ENCODE peak calls at places on chromosomes 1 and 21, in eight cellular contexts. Q is AG04450; W is MM.1S; E is HepG2; P is CD4-positive, alpha-beta T cell; F is sigmoid colon; A is dorsolateral prefrontal cortex; C is right lobe of liver. K is an unnamed sample.

GRCh38 chr1:39898146-39898545 is 3.6 kb downstream of the MYCL start:
- DNase-seq in Q (no peak), W (no peak), E (no peak), P (no peak), F (no peak), A (no peak), C (no peak), K (no peak)

GRCh38 chr21:26806734-26807372 is 38.4 kb downstream of the ADAMTS1 start:
- DNase-seq in Q (no peak), W (no peak), E (no peak), P (no peak), F (no peak), A (no peak), C (no peak), K (peak; percentile 24)

GRCh38 chr1:76640723-76641122 is 226.6 kb upstream of the ST6GALNAC5 start:
- DNase-seq in Q (no peak), W (no peak), E (no peak), P (no peak), F (no peak), A (no peak), C (no peak), K (no peak)

GRCh38 chr1:186792870-186793581 is 35.7 kb upstream of the PLA2G4A start:
- DNase-seq in Q (no peak), W (no peak), E (no peak), P (no peak), F (no peak), A (no peak), C (no peak), K (peak; percentile 51)

GRCh38 chr1:224640587-224640986 is 24.5 kb downstream of the CNIH3 start:
- DNase-seq in Q (no peak), W (no peak), E (no peak), P (no peak), F (no peak), A (no peak), C (no peak), K (no peak)

GRCh38 chr21:44395260-44395659 is 41.8 kb downstream of the TRPM2 start:
- DNase-seq in Q (no peak), W (no peak), E (no peak), P (no peak), F (no peak), A (no peak), C (no peak), K (no peak)

GRCh38 chr1:35220976-35221375 is 28.0 kb upstream of the SFPQ start:
- DNase-seq in Q (no peak), W (peak; percentile 21), E (peak; percentile 23), P (no peak), F (no peak), A (no peak), C (no peak), K (peak; percentile 36)

GRCh38 chr1:162069334-162070093 is at the start of gene NOS1AP:
- DNase-seq in Q (no peak), W (peak; percentile 93), E (peak; percentile 59), P (peak; percentile 67), F (peak; percentile 82), A (peak; percentile 88), C (peak; percentile 92), K (peak; percentile 76)

GRCh38 chr21:44499631-44500030 is 40.4 kb downstream of the KRTAP10-1 start:
- DNase-seq in Q (no peak), W (no peak), E (no peak), P (no peak), F (no peak), A (no peak), C (peak; percentile 21), K (no peak)

GRCh38 chr1:210448293-210448892 is 119.7 kb downstream of the HHAT start:
- DNase-seq in Q (peak; percentile 30), W (peak; percentile 50), E (peak; percentile 14), P (no peak), F (no peak), A (no peak), C (no peak), K (peak; percentile 47)

GRCh38 chr1:74399249-74399648 is 113.2 kb downstream of the LRRC53 start:
- DNase-seq in Q (no peak), W (no peak), E (no peak), P (no peak), F (no peak), A (no peak), C (no peak), K (no peak)

GRCh38 chr1:157482174-157482573 is 70.1 kb downstream of the FCRL5 start:
- DNase-seq in Q (no peak), W (no peak), E (no peak), P (no peak), F (no peak), A (no peak), C (no peak), K (no peak)

GRCh38 chr1:182599339-182599738 is 4.8 kb downstream of the RGS16 start:
- DNase-seq in Q (no peak), W (no peak), E (no peak), P (no peak), F (no peak), A (no peak), C (no peak), K (no peak)

GRCh38 chr1:228772516-228773212 is 37.4 kb downstream of the RHOU start:
- DNase-seq in Q (no peak), W (no peak), E (no peak), P (no peak), F (no peak), A (no peak), C (no peak), K (no peak)

GRCh38 chr1:87888456-87888855 is 559.8 kb downstream of the LMO4 start:
- DNase-seq in Q (no peak), W (no peak), E (no peak), P (no peak), F (no peak), A (no peak), C (no peak), K (no peak)

GRCh38 chr1:55279627-55280026 is 64.5 kb upstream of the USP24 start:
- DNase-seq in Q (no peak), W (no peak), E (no peak), P (no peak), F (no peak), A (no peak), C (no peak), K (no peak)

DNA sequence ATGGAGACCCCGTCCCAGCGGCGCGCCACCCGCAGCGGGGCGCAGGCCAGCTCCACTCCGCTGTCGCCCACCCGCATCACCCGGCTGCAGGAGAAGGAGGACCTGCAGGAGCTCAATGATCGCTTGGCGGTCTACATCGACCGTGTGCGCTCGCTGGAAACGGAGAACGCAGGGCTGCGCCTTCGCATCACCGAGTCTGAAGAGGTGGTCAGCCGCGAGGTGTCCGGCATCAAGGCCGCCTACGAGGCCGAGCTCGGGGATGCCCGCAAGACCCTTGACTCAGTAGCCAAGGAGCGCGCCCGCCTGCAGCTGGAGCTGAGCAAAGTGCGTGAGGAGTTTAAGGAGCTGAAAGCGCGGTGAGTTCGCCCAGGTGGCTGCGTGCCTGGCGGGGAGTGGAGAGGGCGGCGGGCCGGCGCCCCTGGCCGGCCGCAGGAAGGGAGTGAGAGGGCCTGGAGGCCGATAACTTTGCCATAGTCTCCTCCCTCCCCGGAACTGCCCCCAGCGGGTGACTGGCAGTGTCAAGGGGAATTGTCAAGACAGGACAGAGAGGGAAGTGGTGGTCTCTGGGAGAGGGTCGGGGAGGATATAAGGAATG is 505 bp downstream of the LMNA start:
- DNase-seq in Q (no peak), W (peak; percentile 35), E (no peak), P (no peak), F (no peak), A (no peak), C (no peak), K (no peak)
- TF ChIP-seq CTCF in Q (no peak), W (no peak), E (no peak), P (no peak), F (no peak), A (no peak), C (no peak), K (no peak)

DNA sequence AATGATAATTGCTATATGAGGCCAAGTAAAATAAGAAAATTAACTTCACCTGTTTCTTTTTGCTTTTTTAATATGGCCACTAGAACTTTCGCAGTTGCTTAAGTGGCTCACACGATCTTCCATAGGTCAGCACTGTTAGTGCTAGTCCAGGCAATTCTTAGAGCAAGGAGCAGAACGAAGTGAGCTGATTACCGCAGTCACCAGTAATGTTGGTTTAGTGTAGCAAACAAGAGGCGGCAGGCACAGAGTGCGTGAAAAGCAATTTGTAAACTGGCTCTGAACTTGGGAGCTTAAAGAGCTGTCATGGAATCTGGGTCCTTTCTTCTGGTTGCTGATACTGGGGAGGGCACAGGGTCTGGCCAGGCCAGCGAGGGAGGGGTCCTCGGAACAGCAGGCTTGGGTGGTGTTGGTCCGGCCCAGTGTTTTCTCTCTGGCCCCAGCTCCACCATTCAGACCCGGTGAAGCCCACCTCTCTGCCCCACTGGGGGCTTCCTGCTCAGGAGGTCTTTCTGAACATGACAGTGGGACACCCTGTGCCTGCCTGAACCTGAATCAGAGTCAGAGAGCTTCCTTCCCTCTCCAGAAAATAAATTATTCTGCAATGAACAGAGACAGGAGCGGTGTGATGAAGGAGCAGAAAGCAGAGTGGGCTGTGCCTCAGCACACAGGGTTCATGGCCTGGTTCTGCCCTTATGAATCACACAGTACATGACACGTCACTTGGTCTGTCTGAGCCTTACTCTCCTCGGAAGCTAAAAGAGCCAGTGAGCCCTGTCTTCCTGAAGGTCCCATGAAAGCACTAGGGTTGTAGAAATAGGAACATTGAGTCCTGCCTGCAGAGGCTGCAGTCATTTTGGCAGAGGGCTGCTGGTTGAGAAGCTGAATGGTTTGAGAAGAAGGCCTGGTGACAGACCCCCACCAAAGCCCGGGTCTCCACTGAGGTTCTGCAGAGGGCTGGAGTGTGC is 11.9 kb downstream of the ETS2 start:
- DNase-seq in Q (no peak), W (no peak), E (no peak), P (no peak), F (no peak), A (no peak), C (no peak), K (peak; percentile 72)
- H3K27ac ChIP-seq in Q (peak overlapping the region; percentile 39), W (no peak overlapping the region), E (peak overlapping the region; percentile 6), P (no peak overlapping the region), F (peak overlapping the region; percentile 76), A (peak overlapping the region; percentile 5), C (peak overlapping the region; percentile 20), K (peak overlapping the region; percentile 77)

GRCh38 chr1:24157921-24158481 is 15.1 kb upstream of the IL22RA1 start:
- DNase-seq in Q (no peak), W (no peak), E (no peak), P (no peak), F (no peak), A (no peak), C (no peak), K (no peak)

GRCh38 chr1:24156542-24157260 is 13.8 kb upstream of the IL22RA1 start:
- DNase-seq in Q (no peak), W (no peak), E (no peak), P (no peak), F (no peak), A (no peak), C (no peak), K (no peak)

GRCh38 chr1:24154215-24154614 is 11.3 kb upstream of the IL22RA1 start:
- DNase-seq in Q (no peak), W (no peak), E (no peak), P (no peak), F (no peak), A (no peak), C (no peak), K (no peak)

GRCh38 chr1:24152631-24153494 is 9.9 kb upstream of the IL22RA1 start:
- DNase-seq in Q (no peak), W (no peak), E (no peak), P (no peak), F (no peak), A (no peak), C (no peak), K (no peak)

GRCh38 chr1:24155011-24155782 is 12.3 kb upstream of the IL22RA1 start:
- DNase-seq in Q (no peak), W (no peak), E (peak; percentile 30), P (no peak), F (no peak), A (no peak), C (peak; percentile 66), K (no peak)
- TF ChIP-seq CTCF in Q (peak; percentile 11), W (peak; percentile 27), E (peak; percentile 52), P (no peak), F (no peak), A (no peak), C (peak; percentile 13), K (no peak)

GRCh38 chr1:29230553-29231378 is at the start of gene MECR:
- DNase-seq in Q (peak; percentile 51), W (peak; percentile 89), E (peak; percentile 83), P (peak; percentile 91), F (peak; percentile 96), A (peak; percentile 92), C (peak; percentile 93), K (peak; percentile 96)
- H3K27ac ChIP-seq in Q (peak within 1 kb of the TSS; percentile 39), W (peak within 1 kb of the TSS; percentile 17), E (peak within 1 kb of the TSS; percentile 43), P (peak within 1 kb of the TSS; percentile 10), F (peak within 1 kb of the TSS; percentile 78), A (peak within 1 kb of the TSS; percentile 46), C (peak within 1 kb of the TSS; percentile 26), K (peak within 1 kb of the TSS; percentile 51)